ENCODE peak calls at places on chromosomes 2 and 18, in eight cellular contexts. W is CD14-positive monocyte; K is psoas muscle; S is cardiac fibroblast; R is choroid plexus epithelial cell; Q is Panc1; B is MM.1S; F is CD8-positive, alpha-beta T cell. O is an unnamed sample.

GRCh38 chr2:37555457-37555856 is 116.0 kb downstream of the CDC42EP3 start:
- DNase-seq in Q (no peak), S (no peak), W (peak), B (no peak), F (peak), K (no peak), R (no peak), O (no peak)

GRCh38 chr2:172704072-172704936 is 31.3 kb upstream of the RAPGEF4 start:
- DNase-seq in W (no peak), F (no peak), B (peak), R (peak), S (peak), Q (no peak), K (no peak), O (no peak)

GRCh38 chr18:2222270-2223185 is 348.8 kb downstream of the METTL4 start:
- DNase-seq in B (no peak), Q (no peak), F (no peak), K (no peak), W (no peak), R (peak), S (peak), O (no peak)

GRCh38 chr2:208350610-208351009 is 56.0 kb upstream of the PTH2R start:
- DNase-seq in W (no peak), B (no peak), S (peak), K (no peak), Q (no peak), F (no peak), R (peak), O (no peak)

GRCh38 chr2:240954436-240955305 is 43.7 kb upstream of the SNED1 start:
- DNase-seq in Q (no peak), R (peak), S (no peak), W (peak), K (no peak), F (no peak), B (no peak), O (peak)

GRCh38 chr2:147538088-147538487 is 306.7 kb upstream of the ACVR2A start:
- DNase-seq in S (peak), R (no peak), Q (no peak), W (no peak), B (no peak), K (no peak), F (no peak), O (no peak)

GRCh38 chr2:72316774-72317173 is 169.1 kb upstream of the CYP26B1 start:
- DNase-seq in Q (no peak), R (no peak), S (no peak), W (no peak), K (no peak), F (no peak), B (no peak), O (no peak)

GRCh38 chr18:9673296-9674251 is 34.5 kb upstream of the RAB31 start:
- DNase-seq in R (peak), B (peak), F (no peak), W (peak), S (peak), Q (peak), K (no peak), O (no peak)

DNA sequence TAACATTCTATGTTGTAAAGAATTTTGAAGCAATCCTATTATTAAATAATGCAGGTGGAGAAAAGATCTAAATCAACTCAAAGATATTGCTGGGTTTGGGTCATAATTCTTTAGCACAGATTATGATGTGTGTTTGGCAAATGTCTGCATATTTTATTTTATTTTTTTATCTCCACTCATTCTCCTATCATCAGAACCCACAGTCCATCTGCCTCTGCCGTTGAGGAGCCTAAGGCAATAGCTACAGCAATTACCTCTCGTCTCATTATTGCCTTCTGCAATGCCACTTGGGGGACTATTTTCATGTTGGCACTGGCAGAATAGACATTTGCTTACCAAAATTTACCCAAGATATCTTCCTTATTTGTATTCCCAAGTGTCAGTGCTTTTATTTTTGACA is 815.9 kb upstream of the CNTNAP5 start:
- DNase-seq in W (no peak), B (no peak), R (no peak), Q (no peak), S (no peak), K (no peak), F (no peak), O (no peak)
- TF ChIP-seq CTCF in W (no peak), B (no peak), R (no peak), Q (no peak), S (no peak), K (no peak), F (no peak), O (no peak)

GRCh38 chr2:10668402-10669012 is 21.3 kb downstream of the NOL10 start:
- DNase-seq in K (no peak), Q (peak), B (peak), W (no peak), S (peak), R (peak), F (no peak), O (no peak)
- TF ChIP-seq CTCF in K (peak), Q (peak), B (peak), W (peak), S (peak), R (peak), F (peak), O (peak)

GRCh38 chr2:230809015-230809414 is 55.7 kb upstream of the ITM2C start:
- DNase-seq in F (no peak), S (no peak), Q (no peak), W (no peak), B (no peak), R (no peak), K (no peak), O (no peak)

GRCh38 chr2:230812041-230812440 is 52.7 kb upstream of the ITM2C start:
- DNase-seq in B (no peak), W (no peak), R (no peak), Q (no peak), F (no peak), S (no peak), K (no peak), O (no peak)

GRCh38 chr2:230811508-230811907 is 53.2 kb upstream of the ITM2C start:
- DNase-seq in K (no peak), B (no peak), W (no peak), R (peak), S (peak), F (no peak), Q (no peak), O (no peak)

GRCh38 chr2:230807686-230808085 is 57.1 kb upstream of the ITM2C start:
- DNase-seq in K (no peak), F (no peak), W (no peak), S (no peak), B (no peak), Q (no peak), R (no peak), O (no peak)

GRCh38 chr2:230809677-230810251 is 55.0 kb upstream of the ITM2C start:
- DNase-seq in B (no peak), S (no peak), Q (no peak), F (no peak), R (no peak), K (no peak), W (no peak), O (no peak)
- TF ChIP-seq CTCF in B (peak), S (no peak), Q (peak), F (no peak), R (peak), K (no peak), W (no peak), O (peak)

DNA sequence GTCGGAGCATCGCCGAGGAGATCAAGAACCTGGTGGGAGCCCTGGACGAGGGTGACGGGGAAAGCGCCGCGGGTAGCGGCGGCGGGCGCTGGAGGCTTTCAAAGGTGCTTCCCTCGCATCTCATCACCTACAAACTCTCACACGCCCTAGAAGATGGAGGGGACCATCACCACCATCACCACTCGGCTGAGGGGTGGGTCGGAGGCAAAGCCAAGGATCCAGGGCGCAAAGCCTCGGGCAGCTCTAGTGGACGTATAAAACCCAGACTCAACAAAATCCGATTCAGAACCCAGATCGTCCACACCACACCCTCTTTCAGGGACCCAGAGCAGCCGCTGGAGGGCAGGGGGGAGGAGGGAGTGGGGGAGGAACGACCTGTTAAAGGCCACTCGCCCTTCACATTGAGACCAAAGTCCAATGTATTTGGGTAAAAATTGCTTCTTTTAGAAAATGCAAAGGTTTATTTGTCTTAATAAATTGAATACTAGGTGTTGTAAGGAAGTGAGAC is 1.5 kb downstream of the SOWAHC start:
- DNase-seq in W (no peak), S (no peak), R (no peak), F (no peak), Q (no peak), K (no peak), B (no peak), O (no peak)
- TF ChIP-seq CTCF in W (no peak), S (no peak), R (no peak), F (no peak), Q (peak), K (no peak), B (no peak), O (peak)

DNA sequence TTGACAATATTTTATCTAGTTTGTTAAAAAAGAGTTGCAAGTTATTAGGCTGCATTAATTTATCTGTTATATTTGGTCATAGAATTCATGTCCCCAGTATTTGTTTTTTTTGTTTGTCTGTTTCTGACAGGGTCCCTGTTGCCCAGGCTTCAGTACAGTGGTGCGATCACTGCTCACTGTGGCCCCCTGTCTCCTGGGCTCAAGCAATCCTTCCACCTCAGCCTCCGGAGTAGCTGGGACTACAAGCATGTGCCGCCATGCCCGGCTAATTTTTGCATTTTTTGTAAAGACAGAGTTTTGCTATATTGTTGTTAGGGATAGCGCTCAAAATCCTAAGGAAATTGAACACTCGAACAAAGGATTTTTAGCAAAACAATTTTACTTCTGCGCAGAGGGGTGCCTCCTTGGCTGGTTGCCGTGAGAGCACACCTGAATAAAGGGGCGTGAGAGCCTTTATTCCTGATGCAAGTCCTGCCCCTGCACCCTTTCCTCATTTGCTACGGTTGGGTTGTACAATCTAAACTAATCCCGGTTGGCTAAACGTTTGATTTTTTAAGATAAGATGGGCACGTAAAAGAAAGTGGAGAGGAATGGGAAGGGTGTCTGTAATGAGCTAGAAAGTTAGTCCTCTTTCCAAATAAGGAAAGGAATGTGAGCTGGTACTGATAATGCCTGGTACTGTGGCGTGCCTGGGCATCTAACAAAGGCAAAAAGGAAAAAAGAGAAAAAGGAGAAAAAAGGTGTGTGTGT is 65.5 kb downstream of the COMMD1 start:
- DNase-seq in R (no peak), W (no peak), S (no peak), K (no peak), B (no peak), Q (no peak), F (no peak), O (no peak)
- TF ChIP-seq CTCF in R (peak), W (no peak), S (no peak), K (no peak), B (no peak), Q (peak), F (no peak), O (no peak)

GRCh38 chr2:176536739-176537138 is 267.5 kb downstream of the MTX2 start:
- DNase-seq in R (no peak), K (no peak), W (no peak), Q (no peak), S (no peak), F (no peak), B (no peak), O (no peak)

GRCh38 chr2:176535480-176536113 is 266.4 kb downstream of the MTX2 start:
- DNase-seq in W (no peak), K (no peak), R (no peak), B (no peak), F (no peak), S (no peak), Q (no peak), O (no peak)

GRCh38 chr2:176534798-176535479 is 265.7 kb downstream of the MTX2 start:
- DNase-seq in R (no peak), F (no peak), B (no peak), W (no peak), S (peak), Q (no peak), K (no peak), O (no peak)

GRCh38 chr2:176531608-176532007 is 262.4 kb downstream of the MTX2 start:
- DNase-seq in S (no peak), Q (no peak), K (no peak), B (no peak), W (no peak), F (no peak), R (no peak), O (no peak)

DNA sequence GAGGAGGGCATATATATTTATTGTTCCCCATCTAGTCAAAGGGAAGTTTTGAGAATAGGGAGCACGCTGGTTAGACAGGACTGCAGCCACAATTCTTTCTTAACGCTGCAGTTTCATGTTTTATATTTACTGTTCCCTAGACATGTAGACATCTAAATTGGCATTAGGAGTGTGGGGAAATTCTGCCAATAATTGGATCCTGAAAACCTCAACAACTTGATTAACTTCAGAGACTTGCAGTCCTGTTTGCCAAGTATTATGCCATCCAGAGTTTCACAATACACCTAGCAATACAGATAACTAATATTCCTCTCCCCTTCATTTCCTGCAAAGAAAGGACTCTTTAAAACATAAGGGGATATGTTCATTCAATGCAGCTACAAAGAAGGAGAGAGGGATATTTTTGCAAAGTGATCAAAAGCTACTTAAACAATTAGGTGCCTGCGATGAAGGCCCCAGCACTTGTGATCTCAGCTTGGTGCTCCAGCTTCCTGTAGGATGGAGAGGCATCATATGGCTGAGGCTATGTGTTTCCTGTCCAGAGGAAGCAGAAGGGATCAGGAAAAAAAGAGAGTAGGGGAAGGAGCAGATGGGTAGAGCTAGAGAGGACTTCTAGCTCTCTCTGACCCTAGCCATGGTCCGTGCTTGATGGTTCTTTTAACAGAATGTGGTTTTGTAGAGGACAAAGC is 264.4 kb downstream of the MTX2 start:
- DNase-seq in S (peak), F (no peak), K (no peak), B (no peak), Q (no peak), R (no peak), W (no peak), O (no peak)
- TF ChIP-seq CTCF in S (no peak), F (no peak), K (no peak), B (no peak), Q (no peak), R (no peak), W (no peak), O (no peak)

GRCh38 chr18:50750546-50750945 is 69.3 kb downstream of the MRO start:
- DNase-seq in K (no peak), W (no peak), S (no peak), B (no peak), F (no peak), R (no peak), Q (no peak), O (no peak)

GRCh38 chr18:50749945-50750344 is 69.9 kb downstream of the MRO start:
- DNase-seq in S (no peak), K (no peak), Q (no peak), W (no peak), B (no peak), F (no peak), R (no peak), O (no peak)

GRCh38 chr18:50753311-50753710 is 66.5 kb downstream of the MRO start:
- DNase-seq in S (no peak), W (no peak), Q (no peak), R (no peak), K (no peak), F (no peak), B (no peak), O (no peak)

GRCh38 chr18:50751490-50751889 is 68.3 kb downstream of the MRO start:
- DNase-seq in S (no peak), R (no peak), Q (no peak), W (no peak), B (no peak), K (no peak), F (no peak), O (no peak)

DNA sequence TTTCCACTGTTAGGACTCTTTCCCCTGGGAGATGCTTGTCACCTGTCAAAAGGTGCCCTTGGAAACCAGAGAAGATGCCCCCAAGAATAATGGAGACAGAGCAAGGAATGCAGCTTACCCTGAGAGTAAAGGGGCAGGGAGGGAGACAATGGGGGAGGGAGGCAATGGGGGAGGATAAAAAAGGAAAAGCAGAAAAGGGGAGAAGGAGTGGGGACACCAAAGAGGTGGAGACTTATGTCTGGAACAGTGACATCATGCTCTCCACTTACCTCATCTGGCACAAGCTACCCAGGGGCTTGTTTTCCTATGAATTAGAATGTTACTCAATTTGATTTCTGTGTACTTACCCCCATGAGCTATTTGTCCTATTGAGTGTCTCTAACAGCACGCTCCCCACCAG is 67.9 kb downstream of the MRO start:
- DNase-seq in R (no peak), B (no peak), S (no peak), F (no peak), K (no peak), Q (no peak), W (no peak), O (no peak)
- TF ChIP-seq CTCF in R (no peak), B (no peak), S (no peak), F (no peak), K (no peak), Q (no peak), W (no peak), O (no peak)

GRCh38 chr2:95024306-95024880 is 1.1 kb upstream of the MAL start:
- DNase-seq in F (no peak), Q (no peak), R (no peak), K (no peak), S (no peak), B (no peak), W (no peak), O (no peak)
- TF ChIP-seq CTCF in F (no peak), Q (no peak), R (no peak), K (no peak), S (no peak), B (no peak), W (no peak), O (no peak)

DNA sequence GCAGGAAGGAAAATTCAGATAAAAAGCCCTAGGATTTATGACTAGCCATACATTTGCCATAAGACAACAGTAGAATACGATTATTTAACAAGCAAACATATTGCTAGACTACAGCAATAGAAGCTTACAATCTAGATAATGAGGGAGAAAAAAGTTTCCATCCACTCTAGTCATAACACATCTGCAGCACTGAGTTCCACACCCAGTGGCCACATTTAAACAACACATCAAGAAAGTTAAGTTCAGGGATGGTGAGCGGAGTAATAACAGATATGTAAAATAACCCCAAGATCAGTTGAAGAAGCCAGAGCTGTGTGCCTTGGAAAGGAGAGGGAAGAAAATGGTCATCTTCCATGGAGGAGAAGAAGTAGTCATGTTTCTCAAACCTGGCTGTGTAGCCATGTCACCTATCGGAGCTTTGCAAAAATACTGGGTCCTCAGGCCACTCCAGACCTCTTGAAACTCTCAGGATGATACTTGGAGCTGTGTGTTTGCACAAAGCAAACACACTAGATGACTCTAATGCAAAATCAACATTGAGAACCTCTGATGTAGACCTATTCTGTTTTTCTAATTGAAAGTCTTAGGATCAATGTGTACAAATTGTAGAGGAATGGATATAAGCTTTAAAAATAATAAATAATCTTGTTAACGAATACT is 444.5 kb downstream of the RND3 start:
- DNase-seq in B (no peak), W (no peak), S (no peak), K (no peak), R (no peak), F (no peak), Q (no peak), O (no peak)
- TF ChIP-seq CTCF in B (no peak), W (no peak), S (no peak), K (no peak), R (no peak), F (no peak), Q (no peak), O (no peak)

GRCh38 chr2:96413067-96413722 is 77.6 kb downstream of the NCAPH start:
- DNase-seq in Q (no peak), W (no peak), R (no peak), S (peak), F (no peak), B (no peak), K (peak), O (no peak)
- TF ChIP-seq CTCF in Q (peak), W (no peak), R (peak), S (no peak), F (no peak), B (no peak), K (no peak), O (no peak)